ENCODE peak calls at places on chromosomes 7 and 10, in five cellular contexts. One of them, this sample, is unnamed.
A peak's percentile ranks its signal among the peaks of the same experiment; 100 is the strongest.

GRCh38 chr10:99943908-99944307 is 65.8 kb downstream of the DNMBP start:
- DNase-seq in HL-60: no peak
- DNase-seq in stimulated activated CD4-positive, alpha-beta T cell treated with anti-CD3 and anti-CD28 coated beads, Interleukin-1b, Interleukin-23, amount 100 ng/mL, for 1 hour: no peak
- DNase-seq in glomerular endothelial cell: no peak
- DNase-seq in DND-41: no peak
- DNase-seq in this sample: no peak

GRCh38 chr10:29146736-29147135 is 142.1 kb upstream of the LYZL1 start:
- DNase-seq in glomerular endothelial cell: no peak
- DNase-seq in HL-60: no peak
- DNase-seq in stimulated activated CD4-positive, alpha-beta T cell treated with anti-CD3 and anti-CD28 coated beads, Interleukin-1b, Interleukin-23, amount 100 ng/mL, for 1 hour: no peak
- DNase-seq in DND-41: no peak
- DNase-seq in this sample: no peak

GRCh38 chr7:158263110-158263963 is 324.3 kb downstream of the PTPRN2 start:
- DNase-seq in HL-60: no peak
- DNase-seq in stimulated activated CD4-positive, alpha-beta T cell treated with anti-CD3 and anti-CD28 coated beads, Interleukin-1b, Interleukin-23, amount 100 ng/mL, for 1 hour: no peak
- DNase-seq in glomerular endothelial cell: no peak
- DNase-seq in DND-41: no peak
- DNase-seq in this sample: no peak

GRCh38 chr7:118082506-118082905 is 101.5 kb upstream of the LSM8 start:
- DNase-seq in glomerular endothelial cell: no peak
- DNase-seq in stimulated activated CD4-positive, alpha-beta T cell treated with anti-CD3 and anti-CD28 coated beads, Interleukin-1b, Interleukin-23, amount 100 ng/mL, for 1 hour: no peak
- DNase-seq in HL-60: no peak
- DNase-seq in DND-41: no peak
- DNase-seq in this sample: no peak

GRCh38 chr10:30510184-30510931 is 76.4 kb downstream of the MAP3K8 start:
- DNase-seq in glomerular endothelial cell: no peak
- DNase-seq in HL-60: no peak
- DNase-seq in stimulated activated CD4-positive, alpha-beta T cell treated with anti-CD3 and anti-CD28 coated beads, Interleukin-1b, Interleukin-23, amount 100 ng/mL, for 1 hour: no peak
- DNase-seq in DND-41: no peak
- DNase-seq in this sample: peak; percentile 57

GRCh38 chr7:23273141-23273599 is 26.0 kb upstream of the MALSU1 start:
- DNase-seq in HL-60: peak; percentile 92
- DNase-seq in DND-41: peak; percentile 89
- DNase-seq in glomerular endothelial cell: peak; percentile 72
- DNase-seq in stimulated activated CD4-positive, alpha-beta T cell treated with anti-CD3 and anti-CD28 coated beads, Interleukin-1b, Interleukin-23, amount 100 ng/mL, for 1 hour: peak; percentile 73
- DNase-seq in this sample: peak; percentile 30

GRCh38 chr7:33805630-33806233 is 99.6 kb upstream of the BMPER start:
- DNase-seq in stimulated activated CD4-positive, alpha-beta T cell treated with anti-CD3 and anti-CD28 coated beads, Interleukin-1b, Interleukin-23, amount 100 ng/mL, for 1 hour: no peak
- DNase-seq in HL-60: no peak
- DNase-seq in glomerular endothelial cell: no peak
- DNase-seq in DND-41: no peak
- DNase-seq in this sample: no peak

GRCh38 chr10:117165557-117166419 is 27.7 kb upstream of the VAX1 start:
- DNase-seq in HL-60: peak; percentile 9
- DNase-seq in glomerular endothelial cell: no peak
- DNase-seq in DND-41: no peak
- DNase-seq in stimulated activated CD4-positive, alpha-beta T cell treated with anti-CD3 and anti-CD28 coated beads, Interleukin-1b, Interleukin-23, amount 100 ng/mL, for 1 hour: no peak
- DNase-seq in this sample: no peak

GRCh38 chr10:102281103-102281502 is 35.8 kb downstream of the GBF1 start:
- DNase-seq in DND-41: no peak
- DNase-seq in stimulated activated CD4-positive, alpha-beta T cell treated with anti-CD3 and anti-CD28 coated beads, Interleukin-1b, Interleukin-23, amount 100 ng/mL, for 1 hour: no peak
- DNase-seq in HL-60: no peak
- DNase-seq in glomerular endothelial cell: no peak
- DNase-seq in this sample: no peak

GRCh38 chr7:73560035-73560835 is 2.7 kb upstream of the BCL7B start:
- DNase-seq in DND-41: no peak
- DNase-seq in glomerular endothelial cell: no peak
- DNase-seq in stimulated activated CD4-positive, alpha-beta T cell treated with anti-CD3 and anti-CD28 coated beads, Interleukin-1b, Interleukin-23, amount 100 ng/mL, for 1 hour: no peak
- DNase-seq in HL-60: peak; percentile 29
- DNase-seq in this sample: no peak

This sample was measured in thoracic aorta.